ENCODE peak calls at places on chromosome 19, in four cellular contexts. H, D, T and C are unnamed samples.

GRCh38 chr19:37251308-37252229 is 33.6 kb downstream of the ZNF383 start:
- DNase-seq in D (peak), H (peak), T (no peak), C (no peak)

GRCh38 chr19:1399079-1399478 is 2.3 kb downstream of the GAMT start:
- DNase-seq in T (no peak), H (no peak), D (no peak), C (no peak)

GRCh38 chr19:33240181-33240771 is 14.6 kb upstream of the SLC7A10 start:
- DNase-seq in D (no peak), T (no peak), H (no peak), C (no peak)

GRCh38 chr19:47819841-47820244 is 1.9 kb upstream of the CRX start:
- DNase-seq in T (peak), D (no peak), H (peak), C (peak)

GRCh38 chr19:940591-941291 is 14.9 kb downstream of the ARID3A start:
- DNase-seq in T (no peak), D (peak), H (no peak), C (no peak)

GRCh38 chr19:27974082-27974513 is 1238.9 kb downstream of the UQCRFS1 start:
- DNase-seq in H (peak), D (no peak), T (no peak), C (peak)

GRCh38 chr19:35076657-35077056 is 35.1 kb downstream of the HPN start:
- DNase-seq in H (no peak), D (no peak), T (no peak), C (no peak)

GRCh38 chr19:9431475-9431874 is 3.9 kb downstream of the ZNF266 start:
- DNase-seq in T (peak), D (peak), H (peak), C (peak)

GRCh38 chr19:40271706-40272105 is 13.4 kb downstream of the AKT2 start:
- DNase-seq in T (no peak), H (no peak), D (no peak), C (no peak)

GRCh38 chr19:50358483-50359431 is 6.7 kb downstream of the NAPSA start:
- DNase-seq in D (peak), T (no peak), H (no peak), C (no peak)

GRCh38 chr19:19615086-19615485 is 3.4 kb downstream of the PBX4 start:
- DNase-seq in D (peak), H (no peak), T (no peak), C (no peak)

GRCh38 chr19:3506384-3507340 is 551 bp downstream of the FZR1 start:
- DNase-seq in H (no peak), D (no peak), T (no peak), C (no peak)

GRCh38 chr19:39038098-39038497 is 5.7 kb upstream of the FBXO27 start:
- DNase-seq in T (no peak), H (peak), D (peak), C (peak)

GRCh38 chr19:4910594-4911273 is 1.4 kb downstream of the UHRF1 start:
- DNase-seq in T (no peak), D (peak), H (peak), C (no peak)

GRCh38 chr19:22603518-22604440 is 30.3 kb upstream of the ZNF492 start:
- DNase-seq in H (no peak), D (no peak), T (no peak), C (no peak)

GRCh38 chr19:2754659-2755447 is 15.0 kb upstream of the SLC39A3 start:
- DNase-seq in H (no peak), D (no peak), T (no peak), C (no peak)

GRCh38 chr19:48935864-48936263 is 2.4 kb downstream of the DHDH start:
- DNase-seq in H (no peak), T (no peak), D (no peak), C (no peak)

GRCh38 chr19:45113628-45114027 is 20.6 kb downstream of the PPP1R37 start:
- DNase-seq in T (no peak), D (no peak), H (no peak), C (no peak)

GRCh38 chr19:7176792-7177191 is 107.3 kb downstream of the ZNF557 start:
- DNase-seq in D (no peak), T (no peak), H (no peak), C (no peak)

GRCh38 chr19:38055040-38055439 is 148.0 kb downstream of the SIPA1L3 start:
- DNase-seq in T (no peak), H (peak), D (no peak), C (no peak)

GRCh38 chr19:38879400-38879751 is 1.3 kb upstream of the RINL start:
- DNase-seq in T (no peak), H (no peak), D (no peak), C (no peak)

GRCh38 chr19:296476-297225 is 5.4 kb upstream of the PLPP2 start:
- DNase-seq in H (no peak), D (no peak), T (no peak), C (no peak)

GRCh38 chr19:53506728-53507127 is 31.2 kb upstream of the ZNF331 start:
- DNase-seq in D (no peak), H (peak), T (no peak), C (no peak)

GRCh38 chr19:40689339-40690049 is 957 bp downstream of the NUMBL start:
- DNase-seq in D (no peak), H (peak), T (no peak), C (no peak)

GRCh38 chr19:1289395-1290244 is 3.9 kb downstream of the EFNA2 start:
- DNase-seq in H (no peak), D (no peak), T (no peak), C (no peak)

GRCh38 chr19:44924243-44924725 is 9.9 kb downstream of the APOC1 start:
- DNase-seq in D (no peak), T (no peak), H (no peak), C (no peak)

GRCh38 chr19:3479819-3480215 is 508 bp downstream of the SMIM24 start:
- DNase-seq in H (peak), D (no peak), T (no peak), C (peak)

GRCh38 chr19:16403151-16403977 is 68.4 kb downstream of the EPS15L1 start:
- DNase-seq in H (no peak), D (no peak), T (no peak), C (no peak)

GRCh38 chr19:16445238-16446107 is 26.3 kb downstream of the EPS15L1 start:
- DNase-seq in T (no peak), H (no peak), D (peak), C (no peak)

GRCh38 chr19:6061420-6062130 is 48.7 kb downstream of the RFX2 start:
- DNase-seq in T (no peak), D (no peak), H (no peak), C (no peak)

GRCh38 chr19:18504886-18505610 is 16.8 kb downstream of the ELL start:
- DNase-seq in H (no peak), T (no peak), D (no peak), C (no peak)

GRCh38 chr19:55086730-55087541 is 11.3 kb downstream of the EPS8L1 start:
- DNase-seq in T (peak), H (peak), D (peak), C (peak)

GRCh38 chr19:14110650-14111049 is 6.9 kb downstream of the PRKACA start:
- DNase-seq in T (no peak), H (no peak), D (no peak), C (no peak)

GRCh38 chr19:35549174-35549788 is 3.9 kb downstream of the TMEM147 start:
- DNase-seq in T (no peak), H (peak), D (peak), C (peak)

GRCh38 chr19:56554272-56554869 is 12.9 kb upstream of the ZNF470 start:
- DNase-seq in H (peak), D (no peak), T (no peak), C (no peak)

GRCh38 chr19:18119243-18120105 is 21.9 kb downstream of the MAST3 start:
- DNase-seq in T (no peak), D (no peak), H (no peak), C (no peak)

GRCh38 chr19:12065100-12065538 is 588 bp downstream of the ZNF844 start:
- DNase-seq in H (peak), T (no peak), D (peak), C (no peak)

GRCh38 chr19:5978606-5979552 is 939 bp upstream of the RANBP3 start:
- DNase-seq in H (no peak), D (no peak), T (no peak), C (no peak)

GRCh38 chr19:5093297-5093858 is 124.5 kb downstream of the KDM4B start:
- DNase-seq in T (no peak), D (no peak), H (no peak), C (no peak)

GRCh38 chr19:58003153-58003828 is 671 bp upstream of the ZNF606 start:
- DNase-seq in D (no peak), H (no peak), T (no peak), C (peak)

GRCh38 chr19:42693760-42694350 is 46.4 kb downstream of the PSG3 start:
- DNase-seq in H (peak), T (no peak), D (peak), C (no peak)
- H4K5ac ChIP-seq in H (no peak), T (no peak), D (no peak), C (no peak)

GRCh38 chr19:29936409-29936808 is 5.6 kb upstream of the URI1 start:
- DNase-seq in T (no peak), H (no peak), D (no peak), C (no peak)
- H4K5ac ChIP-seq in T (no peak), H (no peak), D (no peak), C (no peak)

GRCh38 chr19:43591904-43592772 is 3.8 kb downstream of the IRGQ start:
- DNase-seq in D (no peak), H (no peak), T (no peak), C (no peak)

GRCh38 chr19:43589680-43590079 is 6.3 kb downstream of the IRGQ start:
- DNase-seq in D (no peak), T (no peak), H (no peak), C (no peak)

GRCh38 chr19:43586346-43586745 is 9.6 kb downstream of the IRGQ start:
- DNase-seq in H (no peak), T (no peak), D (no peak), C (no peak)

GRCh38 chr19:43592800-43593350 is 3.1 kb downstream of the IRGQ start:
- DNase-seq in D (no peak), T (no peak), H (no peak), C (no peak)

DNA sequence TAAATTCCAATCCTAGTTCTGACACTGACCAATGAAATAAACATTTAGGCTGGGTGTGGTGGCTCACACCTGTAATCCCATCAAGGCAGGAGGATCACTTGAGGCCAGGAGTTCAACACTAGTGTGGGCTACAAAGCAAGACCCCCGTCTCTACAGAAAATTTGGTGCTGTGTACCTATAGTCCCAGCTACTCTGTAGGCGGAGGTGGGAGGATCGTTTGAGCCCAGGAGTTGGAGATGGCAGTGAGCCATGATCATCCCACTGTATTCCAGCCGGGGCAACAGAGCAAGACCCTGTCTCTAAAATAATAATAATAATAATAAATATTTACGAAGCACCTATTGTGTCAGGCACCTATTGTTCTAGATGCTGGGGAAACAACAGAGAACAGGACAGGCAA is 6.7 kb downstream of the IRGQ start:
- DNase-seq in H (no peak), T (no peak), D (no peak), C (no peak)
- H4K5ac ChIP-seq in H (no peak), T (no peak), D (no peak), C (no peak)

DNA sequence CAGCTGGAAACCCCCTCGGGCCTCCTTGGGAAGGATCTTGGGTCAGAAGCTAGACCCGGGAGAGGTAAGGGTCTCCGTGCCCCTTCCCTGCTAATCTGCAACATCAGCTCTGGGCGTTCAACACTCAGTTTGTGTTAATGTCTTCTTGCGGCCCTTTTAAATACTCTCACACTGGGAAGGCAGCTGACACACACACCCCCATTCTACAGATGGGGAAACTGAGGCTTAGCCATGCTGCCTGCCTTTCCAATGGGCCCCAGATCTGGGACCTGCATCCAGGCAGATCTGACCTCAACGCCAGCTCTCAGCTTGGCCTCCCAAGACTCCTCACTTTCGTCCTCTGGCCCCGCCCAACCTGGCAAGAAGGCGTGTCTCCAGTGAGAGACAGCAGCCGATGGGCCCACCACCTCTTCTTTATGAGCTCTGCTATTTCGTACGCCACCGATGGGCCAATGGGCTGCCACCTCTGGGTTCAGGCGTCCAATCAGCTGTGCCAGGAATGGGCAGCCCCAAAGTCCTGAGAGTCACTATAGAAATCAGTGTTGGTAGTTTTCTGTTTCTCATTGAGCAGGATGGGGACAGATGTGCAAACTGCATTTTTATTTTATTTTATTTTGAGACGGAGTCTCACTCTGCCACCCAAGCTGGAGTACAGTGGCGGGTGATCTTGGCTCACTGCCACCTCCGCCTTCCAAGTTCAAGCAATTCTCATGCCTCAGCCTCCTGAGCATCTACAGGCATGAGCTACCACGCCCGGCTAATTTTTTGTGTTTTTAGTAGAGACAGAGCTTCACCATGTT is 43.8 kb downstream of the DNM2 start:
- DNase-seq in H (no peak), T (no peak), D (no peak), C (peak)
- H4K5ac ChIP-seq in H (no peak), T (no peak), D (no peak), C (no peak)